ENCODE peak calls at places on chromosomes 4 and X, in six cellular contexts. K, D, Q, U, G and J are unnamed samples.

GRCh38 chr4:108651068-108651794 is 832 bp downstream of the OSTC start:
- DNase-seq in K (no peak), Q (peak), G (no peak), D (no peak), U (peak), J (no peak)

GRCh38 chr4:73620115-73620792 is at the start of gene RASSF6:
- DNase-seq in Q (no peak), U (peak), K (peak), D (no peak), G (no peak), J (no peak)

GRCh38 chr4:162010362-162010761 is 153.4 kb downstream of the FSTL5 start:
- DNase-seq in Q (no peak), K (no peak), U (no peak), D (no peak), G (no peak), J (no peak)

GRCh38 chrX:153469811-153470410 is 465 bp downstream of the HAUS7 start:
- DNase-seq in U (peak), Q (no peak), G (no peak), K (peak), D (no peak), J (no peak)

GRCh38 chrX:31550169-31550568 is 478.3 kb upstream of the FTHL17 start:
- DNase-seq in K (no peak), U (no peak), G (no peak), Q (no peak), D (no peak), J (no peak)

GRCh38 chrX:130109429-130110378 is 593 bp downstream of the ELF4 start:
- DNase-seq in G (no peak), Q (no peak), U (peak), D (no peak), K (no peak), J (no peak)

GRCh38 chr4:168480991-168481588 is 798 bp upstream of the DDX60L start:
- DNase-seq in G (no peak), Q (peak), U (peak), K (peak), D (peak), J (peak)

GRCh38 chr4:185640809-185641675 is 105.7 kb upstream of the PDLIM3 start:
- DNase-seq in K (no peak), D (peak), Q (peak), U (peak), G (no peak), J (no peak)

GRCh38 chr4:76011700-76012387 is 4.5 kb upstream of the CXCL9 start:
- DNase-seq in Q (peak), K (no peak), U (peak), G (no peak), D (no peak), J (no peak)

GRCh38 chr4:24999392-25000104 is 31.2 kb downstream of the LGI2 start:
- DNase-seq in U (no peak), G (no peak), D (no peak), K (peak), Q (no peak), J (no peak)

GRCh38 chr4:85825937-85826678 is 351.2 kb downstream of the ARHGAP24 start:
- DNase-seq in D (peak), Q (peak), U (peak), K (no peak), G (peak), J (no peak)

GRCh38 chr4:90958256-90958895 is 831.2 kb downstream of the CCSER1 start:
- DNase-seq in K (no peak), U (no peak), Q (peak), D (no peak), G (no peak), J (no peak)

GRCh38 chrX:13293700-13294099 is 26.2 kb downstream of the ATXN3L start:
- DNase-seq in U (no peak), K (no peak), G (no peak), D (no peak), Q (no peak), J (no peak)

GRCh38 chr4:2835978-2836377 is 7.7 kb upstream of the ADD1 start:
- DNase-seq in U (peak), D (no peak), Q (no peak), G (no peak), K (no peak), J (no peak)

GRCh38 chr4:139641218-139641617 is 24.4 kb upstream of the MGST2 start:
- DNase-seq in K (no peak), Q (no peak), D (no peak), G (no peak), U (no peak), J (no peak)

GRCh38 chr4:99722006-99722405 is 64.4 kb upstream of the C4orf54 start:
- DNase-seq in D (peak), U (no peak), Q (no peak), K (no peak), G (no peak), J (no peak)

GRCh38 chr4:4362991-4363697 is 23.8 kb upstream of the NSG1 start:
- DNase-seq in U (no peak), Q (no peak), K (no peak), D (no peak), G (no peak), J (no peak)

GRCh38 chrX:16075087-16075486 is 48.3 kb upstream of the GRPR start:
- DNase-seq in G (no peak), U (no peak), K (no peak), D (no peak), Q (no peak), J (no peak)

GRCh38 chr4:17463606-17464005 is 48.3 kb downstream of the QDPR start:
- DNase-seq in D (no peak), U (no peak), Q (no peak), G (no peak), K (no peak), J (no peak)

GRCh38 chrX:108019382-108019857 is 25.4 kb upstream of the VSIG1 start:
- DNase-seq in U (no peak), Q (no peak), G (no peak), K (no peak), D (no peak), J (no peak)

GRCh38 chr4:83386931-83387897 is 52.6 kb upstream of the HPSE start:
- DNase-seq in D (no peak), U (no peak), Q (no peak), G (no peak), K (no peak), J (no peak)

GRCh38 chr4:24736066-24736465 is 59.3 kb upstream of the SOD3 start:
- DNase-seq in G (no peak), D (no peak), U (peak), K (peak), Q (no peak), J (no peak)

GRCh38 chrX:122739770-122740169 is 444.3 kb upstream of the GRIA3 start:
- DNase-seq in U (no peak), G (no peak), D (no peak), K (no peak), Q (no peak), J (no peak)

GRCh38 chr4:98374643-98375042 is 113.5 kb downstream of the RAP1GDS1 start:
- DNase-seq in D (peak), Q (peak), K (no peak), G (no peak), U (no peak), J (no peak)